ENCODE peak calls at places on chromosome 17, in five cellular contexts. One of them, this sample, is unnamed.
A peak's percentile ranks its signal among the peaks of the same experiment; 100 is the strongest.

GRCh38 chr17:8470447-8471047 is 34.9 kb downstream of the NDEL1 start:
- DNase-seq in stomach: no peak
- DNase-seq in H54: no peak
- DNase-seq in uterus: peak; percentile 64
- DNase-seq in body of pancreas: no peak
- DNase-seq in this sample: no peak

GRCh38 chr17:70881093-70881492 is 711.8 kb downstream of the KCNJ2 start:
- DNase-seq in stomach: no peak
- DNase-seq in H54: no peak
- DNase-seq in uterus: no peak
- DNase-seq in body of pancreas: no peak
- DNase-seq in this sample: no peak

GRCh38 chr17:8826808-8827435 is 27.8 kb upstream of the MFSD6L start:
- DNase-seq in stomach: no peak
- DNase-seq in H54: no peak
- DNase-seq in uterus: no peak
- DNase-seq in body of pancreas: no peak
- DNase-seq in this sample: no peak

GRCh38 chr17:62627219-62627903 is at the start of gene MRC2:
- DNase-seq in stomach: no peak
- DNase-seq in H54: peak; percentile 87
- DNase-seq in uterus: peak; percentile 80
- DNase-seq in body of pancreas: no peak
- DNase-seq in this sample: no peak

GRCh38 chr17:42421479-42422332 is 1.4 kb downstream of the CAVIN1 start:
- DNase-seq in stomach: peak; percentile 28
- DNase-seq in H54: no peak
- DNase-seq in uterus: peak; percentile 72
- DNase-seq in body of pancreas: peak; percentile 22
- DNase-seq in this sample: no peak

GRCh38 chr17:82414548-82415281 is 3.4 kb upstream of the HEXD start:
- DNase-seq in stomach: peak; percentile 72
- DNase-seq in H54: peak; percentile 67
- DNase-seq in uterus: peak; percentile 48
- DNase-seq in body of pancreas: peak; percentile 81
- DNase-seq in this sample: peak; percentile 88

GRCh38 chr17:992933-993332 is 4.0 kb upstream of the TIMM22 start:
- DNase-seq in stomach: no peak
- DNase-seq in H54: no peak
- DNase-seq in uterus: no peak
- DNase-seq in body of pancreas: no peak
- DNase-seq in this sample: no peak

GRCh38 chr17:73710095-73710592 is 65.9 kb upstream of the SDK2 start:
- DNase-seq in stomach: peak; percentile 65
- DNase-seq in H54: peak; percentile 69
- DNase-seq in uterus: peak; percentile 20
- DNase-seq in body of pancreas: peak; percentile 66
- DNase-seq in this sample: peak; percentile 82

GRCh38 chr17:16950488-16950887 is 21.4 kb downstream of the TNFRSF13B start:
- DNase-seq in stomach: peak; percentile 13
- DNase-seq in H54: no peak
- DNase-seq in uterus: no peak
- DNase-seq in body of pancreas: no peak
- DNase-seq in this sample: no peak

GRCh38 chr17:9021985-9022552 is 759 bp downstream of the NTN1 start:
- DNase-seq in stomach: no peak
- DNase-seq in H54: no peak
- DNase-seq in uterus: peak; percentile 30
- DNase-seq in body of pancreas: no peak
- DNase-seq in this sample: peak; percentile 37

GRCh38 chr17:700504-701094 is 14.0 kb downstream of the VPS53 start:
- DNase-seq in stomach: no peak
- DNase-seq in H54: no peak
- DNase-seq in uterus: no peak
- DNase-seq in body of pancreas: no peak
- DNase-seq in this sample: peak; percentile 41

GRCh38 chr17:17358060-17358751 is 55.0 kb downstream of the NT5M start:
- DNase-seq in stomach: no peak
- DNase-seq in H54: no peak
- DNase-seq in uterus: no peak
- DNase-seq in body of pancreas: no peak
- DNase-seq in this sample: no peak

GRCh38 chr17:49359990-49360795 is 1.9 kb downstream of the ZNF652 start:
- DNase-seq in stomach: no peak
- DNase-seq in H54: no peak
- DNase-seq in uterus: no peak
- DNase-seq in body of pancreas: no peak
- DNase-seq in this sample: peak; percentile 42

GRCh38 chr17:49361902-49362722 is at the start of gene ZNF652:
- DNase-seq in stomach: peak; percentile 97
- DNase-seq in H54: peak; percentile 95
- DNase-seq in uterus: peak; percentile 90
- DNase-seq in body of pancreas: peak; percentile 98
- DNase-seq in this sample: peak; percentile 95

GRCh38 chr17:49362723-49363117 is 670 bp upstream of the ZNF652 start:
- DNase-seq in stomach: no peak
- DNase-seq in H54: no peak
- DNase-seq in uterus: no peak
- DNase-seq in body of pancreas: no peak
- DNase-seq in this sample: no peak

GRCh38 chr17:49360796-49361128 is 1.3 kb downstream of the ZNF652 start:
- DNase-seq in stomach: no peak
- DNase-seq in H54: no peak
- DNase-seq in uterus: no peak
- DNase-seq in body of pancreas: no peak
- DNase-seq in this sample: no peak

GRCh38 chr17:49361129-49361901 is 735 bp downstream of the ZNF652 start:
- DNase-seq in stomach: peak; percentile 59
- DNase-seq in H54: peak; percentile 63
- DNase-seq in uterus: peak; percentile 26
- DNase-seq in body of pancreas: peak; percentile 41
- DNase-seq in this sample: peak; percentile 85
- TF ChIP-seq POLR2A in stomach: no peak
- TF ChIP-seq POLR2A in H54: peak; percentile 43
- TF ChIP-seq POLR2A in uterus: no peak
- TF ChIP-seq POLR2A in body of pancreas: peak; percentile 42
- TF ChIP-seq POLR2A in this sample: peak; percentile 63

GRCh38 chr17:21089145-21089544 is 37.6 kb upstream of the DHRS7B start:
- DNase-seq in stomach: no peak
- DNase-seq in H54: peak; percentile 44
- DNase-seq in uterus: no peak
- DNase-seq in body of pancreas: no peak
- DNase-seq in this sample: no peak

GRCh38 chr17:21090889-21091618 is 35.7 kb upstream of the DHRS7B start:
- DNase-seq in stomach: no peak
- DNase-seq in H54: no peak
- DNase-seq in uterus: no peak
- DNase-seq in body of pancreas: no peak
- DNase-seq in this sample: peak; percentile 7

GRCh38 chr17:21094298-21094704 is 32.5 kb upstream of the DHRS7B start:
- DNase-seq in stomach: no peak
- DNase-seq in H54: no peak
- DNase-seq in uterus: no peak
- DNase-seq in body of pancreas: no peak
- DNase-seq in this sample: no peak

GRCh38 chr17:21085707-21086106 is 41.1 kb upstream of the DHRS7B start:
- DNase-seq in stomach: no peak
- DNase-seq in H54: no peak
- DNase-seq in uterus: no peak
- DNase-seq in body of pancreas: no peak
- DNase-seq in this sample: no peak

DNA sequence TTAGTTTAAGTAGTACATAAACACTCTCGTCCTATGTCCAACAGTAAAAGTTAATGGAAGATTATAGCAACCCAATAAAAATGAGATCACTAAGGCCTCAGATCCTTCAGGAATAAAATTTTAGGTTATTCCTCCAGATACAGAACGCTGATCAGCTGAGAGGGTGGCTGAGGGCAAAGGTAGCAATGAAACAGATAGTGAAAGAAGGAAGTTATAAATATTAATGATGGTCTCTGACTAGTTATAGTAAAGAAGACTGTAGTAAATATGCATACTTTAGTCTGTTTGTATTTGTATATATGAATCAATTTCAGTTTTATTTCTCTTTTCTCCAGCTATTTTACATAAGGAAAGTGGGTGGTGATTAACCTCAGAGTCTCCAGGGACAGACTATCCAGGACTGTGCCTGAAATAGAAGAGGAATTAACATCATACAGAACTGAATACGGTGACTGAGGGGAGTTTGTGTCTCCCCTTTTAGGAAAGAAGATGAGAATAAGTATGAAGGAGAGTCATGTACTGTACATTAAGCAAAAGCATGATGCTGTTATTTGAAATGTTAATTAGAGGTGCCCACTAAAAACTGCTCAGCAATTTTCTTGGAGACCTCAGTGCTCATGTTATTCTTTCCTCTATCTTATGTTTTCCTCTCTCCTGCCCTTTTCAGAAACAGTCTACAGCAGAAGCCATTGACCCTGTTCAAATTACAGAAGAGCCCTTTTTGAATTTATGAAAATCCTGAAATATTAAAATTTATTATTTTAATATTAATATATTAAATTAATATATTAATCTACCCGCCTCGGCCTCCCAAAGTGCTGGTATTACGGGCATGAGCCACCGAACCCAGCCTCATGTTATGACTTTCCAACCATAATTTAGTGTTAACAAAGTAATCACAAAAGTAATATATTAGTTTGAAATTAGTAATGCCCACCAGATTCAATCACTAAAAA is 36.6 kb upstream of the DHRS7B start:
- DNase-seq in stomach: no peak
- DNase-seq in H54: no peak
- DNase-seq in uterus: no peak
- DNase-seq in body of pancreas: no peak
- DNase-seq in this sample: no peak
- TF ChIP-seq POLR2A in stomach: no peak
- TF ChIP-seq POLR2A in H54: no peak
- TF ChIP-seq POLR2A in uterus: no peak
- TF ChIP-seq POLR2A in body of pancreas: no peak
- TF ChIP-seq POLR2A in this sample: no peak

GRCh38 chr17:77163001-77163400 is 22.2 kb downstream of the SEC14L1 start:
- DNase-seq in stomach: no peak
- DNase-seq in H54: no peak
- DNase-seq in uterus: no peak
- DNase-seq in body of pancreas: peak; percentile 41
- DNase-seq in this sample: peak; percentile 12
- TF ChIP-seq POLR2A in stomach: no peak
- TF ChIP-seq POLR2A in H54: no peak
- TF ChIP-seq POLR2A in uterus: no peak
- TF ChIP-seq POLR2A in body of pancreas: peak; percentile 48
- TF ChIP-seq POLR2A in this sample: no peak

DNA sequence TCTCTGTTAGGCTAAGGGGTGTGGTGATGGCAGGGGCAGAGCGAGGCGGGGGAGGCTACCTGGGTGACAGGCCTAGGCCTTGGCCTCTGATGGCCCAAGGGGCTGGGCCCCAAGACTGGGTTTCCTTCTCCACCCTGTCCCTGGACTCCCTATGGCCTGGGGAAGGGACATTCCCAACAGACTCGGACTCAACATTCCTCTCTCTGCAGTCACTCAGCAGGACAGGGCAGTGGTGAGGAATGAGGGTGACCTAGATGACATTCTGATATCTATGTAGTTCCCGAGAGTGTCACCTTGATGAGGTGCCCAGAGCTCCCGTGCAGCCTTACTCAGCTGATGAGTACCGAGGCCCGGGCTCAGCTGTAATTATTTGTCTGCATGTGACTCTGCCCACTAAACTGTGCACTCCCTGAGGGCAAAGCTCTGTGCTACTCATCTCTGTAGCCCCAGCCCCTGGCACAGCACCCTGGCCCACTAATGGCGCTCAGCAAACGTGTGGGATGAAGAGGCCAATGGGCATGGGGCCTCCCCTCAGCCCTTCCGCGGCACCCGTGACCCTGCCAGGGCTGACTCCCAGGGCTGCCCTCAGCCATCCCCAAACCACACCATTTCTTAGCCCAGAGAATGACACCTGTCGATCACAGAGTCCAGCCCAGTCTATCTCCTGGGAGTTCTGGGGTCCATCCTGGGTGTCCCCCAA is 2.2 kb downstream of the PLCD3 start:
- DNase-seq in stomach: peak; percentile 62
- DNase-seq in H54: peak; percentile 78
- DNase-seq in uterus: no peak
- DNase-seq in body of pancreas: no peak
- DNase-seq in this sample: no peak
- TF ChIP-seq POLR2A in stomach: no peak
- TF ChIP-seq POLR2A in H54: no peak
- TF ChIP-seq POLR2A in uterus: no peak
- TF ChIP-seq POLR2A in body of pancreas: no peak
- TF ChIP-seq POLR2A in this sample: no peak

GRCh38 chr17:68035523-68036303 is at the start of gene KPNA2:
- DNase-seq in stomach: peak; percentile 90
- DNase-seq in H54: peak; percentile 93
- DNase-seq in uterus: peak; percentile 95
- DNase-seq in body of pancreas: peak; percentile 94
- DNase-seq in this sample: peak; percentile 98
- TF ChIP-seq POLR2A in stomach: no peak
- TF ChIP-seq POLR2A in H54: peak; percentile 91
- TF ChIP-seq POLR2A in uterus: peak; percentile 73
- TF ChIP-seq POLR2A in body of pancreas: peak; percentile 73
- TF ChIP-seq POLR2A in this sample: peak; percentile 89

DNA sequence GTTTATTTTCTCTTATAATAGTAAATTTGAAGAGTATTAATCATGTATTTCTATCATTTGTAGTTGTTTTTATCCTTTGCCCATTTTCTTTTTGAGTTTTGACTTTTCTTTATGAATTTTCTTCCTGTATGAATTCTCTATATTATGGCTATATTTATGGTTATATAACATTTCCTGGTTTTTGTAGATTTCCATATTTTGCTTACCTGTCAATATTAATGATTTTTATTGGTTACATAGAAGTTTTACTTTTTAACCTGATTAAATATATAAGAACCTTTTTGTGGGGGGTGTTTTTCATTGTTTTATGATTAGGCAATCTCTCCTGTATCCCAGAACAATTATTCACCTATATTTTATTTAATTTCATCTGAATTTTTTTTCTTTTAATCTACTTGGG is 93.2 kb downstream of the AATF start:
- DNase-seq in stomach: no peak
- DNase-seq in H54: no peak
- DNase-seq in uterus: no peak
- DNase-seq in body of pancreas: no peak
- DNase-seq in this sample: no peak
- TF ChIP-seq POLR2A in stomach: no peak
- TF ChIP-seq POLR2A in H54: no peak
- TF ChIP-seq POLR2A in uterus: no peak
- TF ChIP-seq POLR2A in body of pancreas: no peak
- TF ChIP-seq POLR2A in this sample: no peak

DNA sequence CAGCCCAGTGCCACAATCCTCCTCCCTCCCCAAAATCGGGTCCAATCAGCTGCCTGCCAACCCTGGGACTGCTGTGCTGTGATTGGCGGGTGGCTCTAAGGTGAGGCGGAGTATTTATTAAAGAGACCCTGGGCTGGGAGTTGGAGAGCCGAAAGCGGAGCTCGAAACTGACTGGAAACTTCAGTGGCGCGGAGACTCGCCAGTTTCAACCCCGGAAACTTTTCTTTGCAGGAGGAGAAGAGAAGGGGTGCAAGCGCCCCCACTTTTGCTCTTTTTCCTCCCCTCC is at the start of gene SOX9:
- DNase-seq in stomach: peak; percentile 92
- DNase-seq in H54: peak; percentile 100
- DNase-seq in uterus: no peak
- DNase-seq in body of pancreas: peak; percentile 94
- DNase-seq in this sample: no peak
- TF ChIP-seq POLR2A in stomach: no peak
- TF ChIP-seq POLR2A in H54: peak; percentile 85
- TF ChIP-seq POLR2A in uterus: peak; percentile 29
- TF ChIP-seq POLR2A in body of pancreas: peak; percentile 99
- TF ChIP-seq POLR2A in this sample: no peak